ENCODE peak calls at places on chromosomes 5 and 9, in four cellular contexts. H is EL; N is T-helper 2 cell treated with Interferon-gamma antibody and Interleukin-4, amounts not matched to agents 5 μg/mL and 100 μg/mL, for 36 hours; I is Caki2. O is an unnamed sample.

GRCh38 chr9:134434896-134435506 is 108.7 kb downstream of the RXRA start:
- DNase-seq in N (no peak), I (peak), H (peak), O (peak)

GRCh38 chr5:21681906-21682305 is 1171.2 kb downstream of the CDH12 start:
- DNase-seq in H (no peak), N (no peak), I (no peak), O (no peak)

GRCh38 chr9:123157216-123157615 is 111.2 kb downstream of the STRBP start:
- DNase-seq in I (no peak), N (no peak), H (no peak), O (no peak)

GRCh38 chr5:88792144-88792840 is 90.7 kb downstream of the MEF2C start:
- DNase-seq in I (peak), H (peak), N (no peak), O (peak)

GRCh38 chr9:74952281-74953151 is at the start of gene C9orf40:
- DNase-seq in I (peak), H (peak), N (peak), O (peak)

GRCh38 chr9:123354806-123355508 is 1.0 kb upstream of the CRB2 start:
- DNase-seq in H (no peak), I (peak), N (no peak), O (peak)

GRCh38 chr5:76250463-76250862 is 152.6 kb upstream of the IQGAP2 start:
- DNase-seq in I (no peak), N (no peak), H (no peak), O (no peak)

GRCh38 chr5:119323630-119324000 is 32.2 kb upstream of the TNFAIP8 start:
- DNase-seq in H (peak), I (no peak), N (no peak), O (peak)

GRCh38 chr9:14350766-14351165 is 36.8 kb upstream of the NFIB start:
- DNase-seq in N (no peak), H (no peak), I (no peak), O (no peak)

GRCh38 chr5:149749481-149750365 is 19.6 kb downstream of the PPARGC1B start:
- DNase-seq in I (no peak), H (peak), N (no peak), O (peak)

GRCh38 chr5:157571357-157571827 is 4.2 kb downstream of the ADAM19 start:
- DNase-seq in I (no peak), N (peak), H (peak), O (peak)

GRCh38 chr9:16986441-16987387 is 116.2 kb upstream of the BNC2 start:
- DNase-seq in I (no peak), N (no peak), H (peak), O (peak)

GRCh38 chr9:120713257-120714087 is 798 bp downstream of the MEGF9 start:
- DNase-seq in I (no peak), N (no peak), H (peak), O (peak)

GRCh38 chr9:70262948-70263347 is 4.2 kb downstream of the SMC5 start:
- DNase-seq in H (no peak), I (no peak), N (no peak), O (no peak)

GRCh38 chr9:110443146-110443877 is 105.6 kb upstream of the TXNDC8 start:
- DNase-seq in H (peak), N (no peak), I (peak), O (peak)

GRCh38 chr5:141403387-141403786 is 809 bp downstream of the PCDHGA9 start:
- DNase-seq in H (no peak), N (no peak), I (no peak), O (no peak)

GRCh38 chr9:105501414-105501813 is 53.6 kb downstream of the FSD1L start:
- DNase-seq in I (no peak), H (no peak), N (no peak), O (no peak)

GRCh38 chr9:87708989-87709706 is 16.8 kb upstream of the CTSL start:
- DNase-seq in N (peak), H (no peak), I (no peak), O (no peak)

GRCh38 chr5:109455598-109456096 is 45.9 kb upstream of the PJA2 start:
- DNase-seq in N (peak), H (peak), I (peak), O (peak)

GRCh38 chr5:122077451-122078115 is 476 bp downstream of the LOX start:
- DNase-seq in I (peak), N (no peak), H (no peak), O (peak)

GRCh38 chr9:26802921-26803320 is 89.7 kb downstream of the CAAP1 start:
- DNase-seq in N (no peak), H (no peak), I (no peak), O (no peak)

GRCh38 chr5:172086312-172086975 is 80.0 kb upstream of the FBXW11 start:
- DNase-seq in N (no peak), H (no peak), I (no peak), O (no peak)

GRCh38 chr9:135591491-135592330 is 30.2 kb downstream of the PAEP start:
- DNase-seq in I (no peak), N (no peak), H (no peak), O (no peak)

GRCh38 chr9:95947118-95947517 is 71.6 kb downstream of the ERCC6L2 start:
- DNase-seq in I (peak), N (no peak), H (no peak), O (peak)

GRCh38 chr9:79215819-79216218 is 355.9 kb upstream of the TLE4 start:
- DNase-seq in I (no peak), H (peak), N (no peak), O (peak)

GRCh38 chr5:72587909-72588308 is 80.7 kb upstream of the ZNF366 start:
- DNase-seq in H (peak), N (no peak), I (no peak), O (peak)

GRCh38 chr5:54860321-54860720 is 125.1 kb downstream of the ESM1 start:
- DNase-seq in N (no peak), I (no peak), H (no peak), O (no peak)

GRCh38 chr5:171340042-171340441 is 31.0 kb downstream of the TLX3 start:
- DNase-seq in H (no peak), I (no peak), N (no peak), O (no peak)

GRCh38 chr9:37381094-37381741 is 41.3 kb upstream of the GRHPR start:
- DNase-seq in I (no peak), H (no peak), N (no peak), O (no peak)

GRCh38 chr9:14279671-14280070 is 34.3 kb downstream of the NFIB start:
- DNase-seq in I (no peak), H (peak), N (no peak), O (peak)

GRCh38 chr9:110750272-110750671 is 81.7 kb downstream of the MUSK start:
- DNase-seq in I (no peak), H (no peak), N (no peak), O (no peak)